ENCODE peak calls at places on chromosome 3, in eight cellular contexts. Y is suprapubic skin; B is BE2C; G is body of pancreas; T is stomach; K is heart left ventricle; P is CD4-positive, alpha-beta memory T cell; M is CD8-positive, alpha-beta memory T cell. R is an unnamed sample. For H3K9me3 and H3K36me3, the result is how much of the 10 kb centered on the place peaks cover.

GRCh38 chr3:151560750-151561149 is 99.9 kb upstream of the IGSF10 start:
- DNase-seq in P (no peak), Y (no peak), G (no peak), T (no peak), K (no peak), B (no peak), M (no peak), R (no peak)

GRCh38 chr3:137930976-137931375 is 79.0 kb upstream of the CLDN18 start:
- DNase-seq in Y (no peak), K (no peak), G (no peak), P (no peak), T (no peak), M (no peak), B (no peak), R (no peak)

GRCh38 chr3:72782521-72782920 is 65.7 kb downstream of the SHQ1 start:
- DNase-seq in M (no peak), K (no peak), T (no peak), Y (no peak), G (no peak), B (no peak), P (no peak), R (no peak)

GRCh38 chr3:162729686-162730085 is 1233.1 kb downstream of the OTOL1 start:
- DNase-seq in M (no peak), B (no peak), K (no peak), Y (no peak), P (no peak), T (no peak), G (no peak), R (no peak)

GRCh38 chr3:172410702-172411477 is 37.4 kb downstream of the GHSR start:
- DNase-seq in T (no peak), M (no peak), P (no peak), K (no peak), G (no peak), B (no peak), Y (no peak), R (no peak)

GRCh38 chr3:66675383-66675782 is 174.6 kb upstream of the LRIG1 start:
- DNase-seq in P (no peak), B (no peak), K (no peak), M (no peak), Y (no peak), G (no peak), T (no peak), R (no peak)

GRCh38 chr3:45253316-45253715 is 27.2 kb upstream of the TMEM158 start:
- DNase-seq in M (no peak), Y (no peak), B (no peak), P (no peak), G (no peak), K (no peak), T (no peak), R (no peak)

GRCh38 chr3:144590854-144591253 is 619.2 kb downstream of the DIPK2A start:
- DNase-seq in P (no peak), M (no peak), K (no peak), B (no peak), T (no peak), G (no peak), Y (no peak), R (no peak)

GRCh38 chr3:164351126-164351525 is 727.2 kb downstream of the SI start:
- DNase-seq in T (no peak), K (no peak), Y (no peak), M (no peak), B (no peak), G (no peak), P (no peak), R (no peak)

GRCh38 chr3:132448211-132448961 is 31.1 kb downstream of the DNAJC13 start:
- DNase-seq in K (no peak), P (no peak), B (no peak), Y (no peak), T (peak), G (no peak), M (no peak), R (no peak)

GRCh38 chr3:53074761-53075742 is 29.2 kb upstream of the SFMBT1 start:
- DNase-seq in Y (peak), T (no peak), G (no peak), M (no peak), P (no peak), K (no peak), B (no peak), R (no peak)

GRCh38 chr3:197305854-197306253 is 7.4 kb upstream of the DLG1 start:
- DNase-seq in M (no peak), B (no peak), G (no peak), P (peak), K (no peak), Y (no peak), T (no peak), R (no peak)

GRCh38 chr3:184448321-184449160 is 68.7 kb downstream of the CHRD start:
- DNase-seq in M (no peak), Y (no peak), T (peak), G (no peak), K (no peak), B (no peak), P (no peak), R (no peak)

GRCh38 chr3:4060064-4060463 is 243.1 kb upstream of the SETMAR start:
- DNase-seq in K (no peak), Y (no peak), T (no peak), B (no peak), M (no peak), P (no peak), G (no peak), R (no peak)

GRCh38 chr3:71703796-71704195 is 21.4 kb downstream of the EIF4E3 start:
- DNase-seq in K (no peak), M (no peak), T (no peak), B (no peak), P (no peak), Y (no peak), G (no peak), R (no peak)
- H3K4me3 ChIP-seq in K (no peak), M (no peak), T (no peak), B (no peak), P (no peak), Y (no peak), G (no peak), R (no peak)

DNA sequence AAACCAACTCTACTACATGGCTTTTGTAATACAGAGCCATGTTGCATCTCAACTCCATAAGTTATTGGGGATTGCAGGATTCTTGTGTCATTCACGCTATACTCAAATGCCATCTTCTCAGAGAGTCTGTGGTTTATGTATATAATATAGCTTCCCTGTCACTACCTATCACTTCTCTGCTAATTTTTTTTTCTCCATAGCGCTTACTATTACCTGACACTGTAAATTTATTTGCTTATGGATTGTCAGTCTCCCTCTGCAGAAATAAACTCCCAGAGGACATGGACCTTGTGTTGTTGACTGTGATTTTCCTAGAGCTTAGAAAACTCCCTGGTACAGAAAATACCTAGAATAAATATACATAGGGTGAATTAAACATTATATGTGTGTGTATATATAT is 990.5 kb downstream of the TBL1XR1 start:
- DNase-seq in B (no peak), G (no peak), T (no peak), K (no peak), P (no peak), Y (no peak), M (no peak), R (no peak)
- H3K9me3 ChIP-seq in B (under half), G (under half), T (under half), K (under half), P (under half), Y (under half), M (under half), R (under half)

GRCh38 chr3:38369186-38369585 is 22.6 kb downstream of the XYLB start:
- DNase-seq in G (no peak), Y (peak), B (no peak), T (no peak), K (no peak), M (no peak), P (no peak), R (no peak)
- H3K36me3 ChIP-seq in G (under half), Y (under half), B (under half), T (half or more), K (under half), M (under half), P (under half), R (under half)

GRCh38 chr3:147397155-147397888 is 9.0 kb downstream of the ZIC4 start:
- DNase-seq in B (no peak), Y (no peak), G (no peak), T (no peak), M (no peak), K (no peak), P (no peak), R (no peak)

GRCh38 chr3:147400111-147400510 is 6.2 kb downstream of the ZIC4 start:
- DNase-seq in M (no peak), K (no peak), P (no peak), G (no peak), Y (no peak), T (no peak), B (no peak), R (no peak)

GRCh38 chr3:147397911-147398809 is 8.2 kb downstream of the ZIC4 start:
- DNase-seq in P (no peak), Y (no peak), G (no peak), B (no peak), T (no peak), M (no peak), K (no peak), R (no peak)

GRCh38 chr3:147400999-147401398 is 5.3 kb downstream of the ZIC4 start:
- DNase-seq in M (no peak), B (no peak), K (no peak), Y (no peak), P (no peak), G (no peak), T (no peak), R (no peak)

GRCh38 chr3:147398841-147399534 is 7.4 kb downstream of the ZIC4 start:
- DNase-seq in T (no peak), M (no peak), P (no peak), B (no peak), Y (no peak), K (no peak), G (no peak), R (no peak)
- H3K4me3 ChIP-seq in T (no peak), M (no peak), P (no peak), B (no peak), Y (no peak), K (no peak), G (no peak), R (no peak)

R was measured in right atrium auricular region.